ENCODE peak calls at places on chromosomes 11 and 22, in six cellular contexts. S is CD8-positive, alpha-beta T cell; W is kidney tubule cell; M is EL; C is MM.1S; N is brain microvascular endothelial cell. Y is an unnamed sample.

GRCh38 chr11:25981998-25982397 is 349.9 kb upstream of the ANO3 start:
- DNase-seq in C (peak), W (peak), N (peak), S (no peak), M (peak), Y (peak)

GRCh38 chr11:117621226-117621625 is 175.8 kb downstream of the DSCAML1 start:
- DNase-seq in S (no peak), N (peak), W (no peak), C (no peak), M (no peak), Y (no peak)

GRCh38 chr22:44752285-44753188 is at the start of gene ARHGAP8:
- DNase-seq in S (no peak), N (no peak), W (peak), C (no peak), M (no peak), Y (no peak)

GRCh38 chr11:104151404-104152204 is 12.3 kb downstream of the PDGFD start:
- DNase-seq in W (peak), N (no peak), S (no peak), M (peak), C (peak), Y (peak)

GRCh38 chr11:92978226-92979111 is 9.0 kb downstream of the MTNR1B start:
- DNase-seq in M (peak), C (no peak), W (peak), S (no peak), N (no peak), Y (no peak)

GRCh38 chr11:692824-693414 is 2.1 kb downstream of the DEAF1 start:
- DNase-seq in M (no peak), N (no peak), S (no peak), C (peak), W (no peak), Y (no peak)

GRCh38 chr11:57499413-57499982 is 16.0 kb downstream of the SLC43A1 start:
- DNase-seq in C (peak), S (no peak), N (peak), M (peak), W (peak), Y (peak)

GRCh38 chr11:70244698-70245097 is 25.8 kb upstream of the PPFIA1 start:
- DNase-seq in C (no peak), W (peak), N (peak), M (peak), S (no peak), Y (peak)

GRCh38 chr11:92198276-92198675 is 26.3 kb upstream of the FAT3 start:
- DNase-seq in M (no peak), C (no peak), W (no peak), S (no peak), N (no peak), Y (no peak)

GRCh38 chr11:3215346-3216026 is 3.1 kb downstream of the MRGPRG start:
- DNase-seq in M (no peak), S (no peak), C (no peak), W (no peak), N (no peak), Y (no peak)